ENCODE peak calls at places on chromosomes 5 and 9, in five cellular contexts. B, K, D, L and O are unnamed samples.
A peak's percentile ranks its signal among the peaks of the same experiment; 100 is the strongest.

GRCh38 chr5:178449163-178450060 is 140.8 kb downstream of the COL23A1 start:
- DNase-seq in B (no peak), K (no peak), D (no peak), L (no peak), O (no peak)

GRCh38 chr5:172798422-172799215 is 27.6 kb upstream of the DUSP1 start:
- DNase-seq in B (peak; percentile 94), K (no peak), D (peak; percentile 94), L (no peak), O (no peak)

GRCh38 chr5:27876071-27876470 is 837.7 kb upstream of the CDH9 start:
- DNase-seq in B (no peak), K (no peak), D (no peak), L (no peak), O (no peak)

GRCh38 chr9:124133752-124134151 is 122.2 kb downstream of the LHX2 start:
- DNase-seq in B (no peak), K (peak; percentile 24), D (peak; percentile 26), L (no peak), O (peak; percentile 43)

GRCh38 chr9:136403915-136404800 is 4.2 kb upstream of the SNAPC4 start:
- DNase-seq in B (no peak), K (no peak), D (no peak), L (no peak), O (no peak)

GRCh38 chr5:83718936-83719495 is 1.6 kb downstream of the HAPLN1 start:
- DNase-seq in B (no peak), K (no peak), D (no peak), L (no peak), O (no peak)

GRCh38 chr5:30098940-30099339 is 1094.5 kb upstream of the CDH6 start:
- DNase-seq in B (no peak), K (no peak), D (no peak), L (no peak), O (no peak)

GRCh38 chr5:170408189-170408588 is 19.0 kb upstream of the KCNMB1 start:
- DNase-seq in B (no peak), K (no peak), D (no peak), L (no peak), O (peak; percentile 61)

GRCh38 chr9:132806306-132806705 is 71.8 kb downstream of the AK8 start:
- DNase-seq in B (no peak), K (no peak), D (no peak), L (no peak), O (no peak)

GRCh38 chr9:116905131-116905724 is 218.1 kb downstream of the TRIM32 start:
- DNase-seq in B (no peak), K (no peak), D (no peak), L (no peak), O (peak; percentile 24)

GRCh38 chr9:89079421-89079820 is 88.2 kb downstream of the S1PR3 start:
- DNase-seq in B (no peak), K (no peak), D (peak; percentile 61), L (no peak), O (no peak)

GRCh38 chr5:120735076-120735475 is 271.0 kb downstream of the PRR16 start:
- DNase-seq in B (no peak), K (no peak), D (peak; percentile 7), L (no peak), O (no peak)

GRCh38 chr5:1516615-1517601 is 6.9 kb downstream of the LPCAT1 start:
- DNase-seq in B (peak; percentile 86), K (peak; percentile 6), D (peak; percentile 93), L (no peak), O (no peak)

GRCh38 chr5:146052780-146053179 is 52.6 kb downstream of the PLAC8L1 start:
- DNase-seq in B (no peak), K (no peak), D (no peak), L (no peak), O (peak; percentile 47)

GRCh38 chr5:25516136-25516535 is 871.4 kb upstream of the CDH10 start:
- DNase-seq in B (no peak), K (no peak), D (no peak), L (no peak), O (no peak)

GRCh38 chr9:90991953-90992352 is 190.3 kb downstream of the SYK start:
- DNase-seq in B (no peak), K (no peak), D (no peak), L (no peak), O (no peak)

GRCh38 chr5:158351485-158352140 is 492.7 kb upstream of the CLINT1 start:
- DNase-seq in B (no peak), K (no peak), D (no peak), L (no peak), O (no peak)

GRCh38 chr9:19875291-19875910 is 86.6 kb upstream of the SLC24A2 start:
- DNase-seq in B (no peak), K (no peak), D (no peak), L (no peak), O (no peak)

GRCh38 chr9:131809941-131810344 is 70.1 kb upstream of the RAPGEF1 start:
- DNase-seq in B (no peak), K (no peak), D (peak; percentile 72), L (no peak), O (no peak)

GRCh38 chr9:88829276-88829675 is 162.0 kb upstream of the S1PR3 start:
- DNase-seq in B (no peak), K (no peak), D (no peak), L (no peak), O (no peak)

GRCh38 chr5:88660326-88660946 is 222.5 kb downstream of the MEF2C start:
- DNase-seq in B (peak; percentile 74), K (no peak), D (peak; percentile 13), L (peak; percentile 8), O (no peak)

GRCh38 chr5:24642022-24642421 is 2.8 kb downstream of the CDH10 start:
- DNase-seq in B (no peak), K (no peak), D (peak; percentile 0), L (no peak), O (peak; percentile 46)

GRCh38 chr9:94767331-94768099 is 41.0 kb downstream of the AOPEP start:
- DNase-seq in B (no peak), K (no peak), D (peak; percentile 68), L (no peak), O (no peak)

GRCh38 chr5:37888476-37888875 is 48.6 kb upstream of the GDNF start:
- DNase-seq in B (no peak), K (no peak), D (peak; percentile 57), L (no peak), O (no peak)

GRCh38 chr5:54807421-54807820 is 178.0 kb downstream of the ESM1 start:
- DNase-seq in B (peak; percentile 87), K (no peak), D (peak; percentile 86), L (no peak), O (no peak)

GRCh38 chr9:93116049-93116961 is 17.7 kb downstream of the NINJ1 start:
- DNase-seq in B (peak; percentile 93), K (peak; percentile 63), D (peak; percentile 72), L (no peak), O (no peak)

GRCh38 chr5:140346348-140347221 is at the start of gene HBEGF:
- DNase-seq in B (peak; percentile 70), K (peak; percentile 88), D (peak; percentile 63), L (peak; percentile 74), O (peak; percentile 93)

GRCh38 chr9:78053627-78054026 is 22.0 kb upstream of the GNAQ start:
- DNase-seq in B (no peak), K (no peak), D (no peak), L (no peak), O (no peak)

GRCh38 chr9:87395804-87396458 is 101.7 kb upstream of the DAPK1 start:
- DNase-seq in B (no peak), K (no peak), D (no peak), L (no peak), O (no peak)

GRCh38 chr9:130536594-130537215 is 42.7 kb upstream of the FUBP3 start:
- DNase-seq in B (no peak), K (no peak), D (no peak), L (no peak), O (no peak)
- H3K4me3 ChIP-seq in B (no peak overlapping the region), K (no peak overlapping the region), D (no peak overlapping the region), L (no peak overlapping the region), O (no peak overlapping the region)

GRCh38 chr5:61052870-61053269 is 107.9 kb downstream of the NDUFAF2 start:
- DNase-seq in B (peak; percentile 80), K (no peak), D (peak; percentile 91), L (peak; percentile 93), O (no peak)

GRCh38 chr5:61044545-61044944 is 99.5 kb downstream of the NDUFAF2 start:
- DNase-seq in B (no peak), K (no peak), D (no peak), L (no peak), O (no peak)

GRCh38 chr5:61048534-61048933 is 103.5 kb downstream of the NDUFAF2 start:
- DNase-seq in B (peak; percentile 87), K (no peak), D (peak; percentile 92), L (peak; percentile 88), O (no peak)

GRCh38 chr5:61051267-61051666 is 106.3 kb downstream of the NDUFAF2 start:
- DNase-seq in B (peak; percentile 70), K (no peak), D (peak; percentile 73), L (peak; percentile 47), O (no peak)

DNA sequence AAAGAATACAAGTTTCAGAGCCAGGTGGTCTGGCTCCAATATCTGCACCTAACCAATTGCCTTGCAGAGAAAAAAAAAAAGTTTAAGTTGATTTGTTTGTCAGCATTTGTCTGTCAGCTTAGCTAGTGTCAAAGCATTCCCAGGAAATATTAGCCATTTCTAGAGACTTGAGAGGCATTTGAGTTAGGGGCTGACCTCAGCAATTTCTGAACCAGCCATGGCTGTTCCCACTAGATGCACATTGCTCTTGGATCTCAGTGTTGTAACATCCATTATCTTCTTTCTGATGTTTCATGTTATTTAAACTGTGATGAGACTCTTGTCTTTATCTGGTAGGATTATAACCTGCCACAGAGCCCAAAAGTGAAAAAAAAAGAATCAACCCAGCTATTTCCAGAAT is 102.3 kb downstream of the NDUFAF2 start:
- DNase-seq in B (no peak), K (no peak), D (no peak), L (no peak), O (no peak)
- H3K27me3 ChIP-seq in B (no peaks in the 10 kb centered on the region), K (no peaks in the 10 kb centered on the region), D (no peaks in the 10 kb centered on the region), L (no peaks in the 10 kb centered on the region), O (no peaks in the 10 kb centered on the region)

GRCh38 chr9:21689851-21690250 is 112.6 kb upstream of the MTAP start:
- DNase-seq in B (no peak), K (no peak), D (no peak), L (no peak), O (no peak)
- H3K4me1 ChIP-seq in B (peaks cover 47% of the 10 kb centered on the region), K (no peaks in the 10 kb centered on the region), D (peaks cover 25% of the 10 kb centered on the region), L (peaks cover 82% of the 10 kb centered on the region), O (no peaks in the 10 kb centered on the region)

DNA sequence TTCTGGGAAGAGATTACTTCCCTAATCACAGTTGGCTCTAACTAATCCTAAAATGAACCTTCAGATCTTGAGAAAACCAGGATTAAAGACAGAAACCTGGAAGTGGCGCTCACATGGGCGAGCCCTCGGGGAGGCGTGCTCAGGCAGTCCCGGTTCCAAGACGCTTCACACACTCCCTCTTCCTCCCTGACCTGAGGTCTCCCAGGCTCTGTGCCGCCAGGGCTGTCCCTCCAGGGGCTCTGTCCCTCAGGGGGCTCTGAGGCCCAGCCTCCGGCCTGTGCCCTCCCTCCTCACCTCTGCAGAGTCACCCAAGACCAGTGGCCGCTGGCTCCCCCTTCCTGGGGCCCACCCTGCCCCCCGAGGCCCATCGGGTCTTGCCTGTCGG is 10.2 kb downstream of the SLC9A3 start:
- DNase-seq in B (no peak), K (no peak), D (no peak), L (no peak), O (no peak)
- H3K4me3 ChIP-seq in B (no peak overlapping the region), K (no peak overlapping the region), D (no peak overlapping the region), L (no peak overlapping the region), O (no peak overlapping the region)

DNA sequence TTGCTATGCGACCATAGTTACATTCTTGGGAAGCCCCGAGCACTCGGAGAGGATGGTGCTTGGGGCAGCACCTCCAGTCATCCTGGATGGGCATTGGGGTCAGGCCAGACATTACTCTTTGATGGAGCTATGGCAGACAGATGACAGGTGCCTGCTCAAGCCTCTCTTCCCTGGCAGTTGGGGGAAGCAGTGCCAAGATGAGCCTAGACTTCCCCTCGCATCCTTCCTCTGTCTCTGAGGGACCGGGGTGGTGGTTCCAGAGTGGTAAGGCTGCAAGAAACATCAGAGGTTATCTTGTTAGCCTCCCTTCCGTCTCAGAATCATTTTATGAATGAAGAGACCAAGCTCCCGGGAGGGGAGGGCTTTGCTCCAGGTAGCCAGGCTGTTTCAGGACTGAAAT is 2.8 kb upstream of the HMCN2 start:
- DNase-seq in B (no peak), K (no peak), D (no peak), L (no peak), O (no peak)
- H3K27me3 ChIP-seq in B (peaks cover 68% of the 10 kb centered on the region), K (peaks cover 60% of the 10 kb centered on the region), D (peaks cover 75% of the 10 kb centered on the region), L (peaks cover 14% of the 10 kb centered on the region), O (peaks cover 58% of the 10 kb centered on the region)